ENCODE peak calls at places on chromosomes 7 and 10, in seven cellular contexts. V, W, L, J, Q, C and Y are unnamed samples.

GRCh38 chr10:118694848-118695247 is 59.9 kb downstream of the CACUL1 start:
- DNase-seq in V (no peak), W (no peak), L (no peak), J (no peak), Q (no peak), C (no peak), Y (no peak)

GRCh38 chr7:1558841-1559625 is 3.0 kb upstream of the TMEM184A start:
- DNase-seq in V (peak), W (no peak), L (no peak), J (no peak), Q (no peak), C (no peak), Y (peak)

GRCh38 chr10:10814103-10814502 is 203.6 kb upstream of the CELF2 start:
- DNase-seq in V (no peak), W (no peak), L (no peak), J (no peak), Q (no peak), C (no peak), Y (no peak)

GRCh38 chr7:150941351-150941982 is 36.7 kb downstream of the KCNH2 start:
- DNase-seq in V (no peak), W (no peak), L (no peak), J (no peak), Q (no peak), C (no peak), Y (no peak)

GRCh38 chr7:70156052-70156451 is 557.8 kb downstream of the AUTS2 start:
- DNase-seq in V (no peak), W (no peak), L (no peak), J (no peak), Q (no peak), C (no peak), Y (no peak)

GRCh38 chr7:7681191-7681935 is 37.0 kb downstream of the RPA3 start:
- DNase-seq in V (peak), W (peak), L (peak), J (peak), Q (peak), C (no peak), Y (peak)

GRCh38 chr7:93894966-93895650 is 4.6 kb upstream of the TFPI2 start:
- DNase-seq in V (no peak), W (no peak), L (no peak), J (no peak), Q (no peak), C (no peak), Y (no peak)

GRCh38 chr7:147547252-147547897 is 1043.2 kb upstream of the C7orf33 start:
- DNase-seq in V (peak), W (no peak), L (no peak), J (peak), Q (no peak), C (peak), Y (no peak)

GRCh38 chr7:25549315-25549933 is 321.1 kb upstream of the NPVF start:
- DNase-seq in V (no peak), W (no peak), L (no peak), J (no peak), Q (no peak), C (no peak), Y (no peak)

GRCh38 chr7:1571261-1571650 is 1.4 kb upstream of the PSMG3 start:
- DNase-seq in V (no peak), W (no peak), L (no peak), J (peak), Q (no peak), C (no peak), Y (no peak)

GRCh38 chr7:156892086-156892800 is 740 bp downstream of the LMBR1 start:
- DNase-seq in V (peak), W (no peak), L (no peak), J (peak), Q (peak), C (peak), Y (peak)

GRCh38 chr7:22480523-22481075 is 19.4 kb downstream of the STEAP1B start:
- DNase-seq in V (peak), W (no peak), L (no peak), J (no peak), Q (no peak), C (no peak), Y (peak)

GRCh38 chr7:95420996-95421846 is 13.6 kb downstream of the PON2 start:
- DNase-seq in V (no peak), W (no peak), L (no peak), J (no peak), Q (no peak), C (no peak), Y (peak)

GRCh38 chr7:96075510-96076349 is 246.2 kb downstream of the SLC25A13 start:
- DNase-seq in V (peak), W (peak), L (no peak), J (peak), Q (peak), C (peak), Y (peak)

GRCh38 chr10:104680467-104681401 is 39.6 kb downstream of the SORCS3 start:
- DNase-seq in V (peak), W (no peak), L (no peak), J (no peak), Q (no peak), C (peak), Y (no peak)

GRCh38 chr7:65457705-65458104 is 84.0 kb downstream of the ZNF92 start:
- DNase-seq in V (no peak), W (no peak), L (no peak), J (peak), Q (no peak), C (no peak), Y (no peak)

GRCh38 chr7:27197137-27198042 is 2.5 kb downstream of the HOXA13 start:
- DNase-seq in V (no peak), W (no peak), L (no peak), J (no peak), Q (no peak), C (no peak), Y (no peak)

DNA sequence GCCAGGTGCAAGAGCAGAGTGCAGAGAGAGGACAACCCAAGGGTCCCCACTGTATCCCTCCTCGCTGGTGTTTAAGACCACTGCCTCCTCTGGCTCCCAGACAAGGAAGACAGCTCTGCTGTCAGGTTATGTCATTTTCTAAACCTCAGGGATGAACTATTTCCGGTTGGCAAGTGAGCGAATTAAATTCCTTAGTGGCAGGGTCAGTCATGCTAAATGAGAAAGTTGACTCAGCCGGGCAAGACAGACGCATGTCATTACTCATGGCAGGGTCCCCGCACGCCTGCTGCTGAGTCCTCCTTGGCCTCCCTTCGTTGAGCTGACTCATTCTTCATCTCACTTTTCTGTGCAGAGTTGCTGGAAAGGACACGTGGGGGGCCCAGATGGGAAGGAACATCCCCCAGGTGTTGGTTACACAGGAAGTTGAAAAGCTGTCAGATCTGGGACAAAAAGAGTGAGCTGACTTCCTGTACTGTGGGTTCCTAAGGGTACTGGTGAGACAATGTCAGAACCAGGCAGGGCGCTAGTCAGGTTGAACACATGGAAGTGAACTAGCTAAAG is 47.1 kb upstream of the UCN3 start:
- DNase-seq in V (no peak), W (no peak), L (no peak), J (peak), Q (peak), C (no peak), Y (no peak)
- TF ChIP-seq JUND in V (peak), W (no peak), L (no peak), J (no peak), Q (peak), C (no peak), Y (no peak)

GRCh38 chr7:133678137-133678814 is 425.4 kb downstream of the EXOC4 start:
- DNase-seq in V (no peak), W (no peak), L (no peak), J (no peak), Q (no peak), C (no peak), Y (no peak)
- TF ChIP-seq JUND in V (no peak), W (no peak), L (no peak), J (no peak), Q (no peak), C (no peak), Y (no peak)

GRCh38 chr7:44059219-44060090 is 5.9 kb downstream of the PGAM2 start:
- DNase-seq in V (no peak), W (no peak), L (no peak), J (no peak), Q (no peak), C (no peak), Y (no peak)
- TF ChIP-seq JUND in V (no peak), W (no peak), L (no peak), J (no peak), Q (no peak), C (no peak), Y (no peak)

GRCh38 chr7:130149575-130150139 is 55.5 kb downstream of the TMEM209 start:
- DNase-seq in V (no peak), W (no peak), L (no peak), J (no peak), Q (no peak), C (peak), Y (no peak)
- TF ChIP-seq JUND in V (no peak), W (no peak), L (no peak), J (no peak), Q (no peak), C (no peak), Y (no peak)

DNA sequence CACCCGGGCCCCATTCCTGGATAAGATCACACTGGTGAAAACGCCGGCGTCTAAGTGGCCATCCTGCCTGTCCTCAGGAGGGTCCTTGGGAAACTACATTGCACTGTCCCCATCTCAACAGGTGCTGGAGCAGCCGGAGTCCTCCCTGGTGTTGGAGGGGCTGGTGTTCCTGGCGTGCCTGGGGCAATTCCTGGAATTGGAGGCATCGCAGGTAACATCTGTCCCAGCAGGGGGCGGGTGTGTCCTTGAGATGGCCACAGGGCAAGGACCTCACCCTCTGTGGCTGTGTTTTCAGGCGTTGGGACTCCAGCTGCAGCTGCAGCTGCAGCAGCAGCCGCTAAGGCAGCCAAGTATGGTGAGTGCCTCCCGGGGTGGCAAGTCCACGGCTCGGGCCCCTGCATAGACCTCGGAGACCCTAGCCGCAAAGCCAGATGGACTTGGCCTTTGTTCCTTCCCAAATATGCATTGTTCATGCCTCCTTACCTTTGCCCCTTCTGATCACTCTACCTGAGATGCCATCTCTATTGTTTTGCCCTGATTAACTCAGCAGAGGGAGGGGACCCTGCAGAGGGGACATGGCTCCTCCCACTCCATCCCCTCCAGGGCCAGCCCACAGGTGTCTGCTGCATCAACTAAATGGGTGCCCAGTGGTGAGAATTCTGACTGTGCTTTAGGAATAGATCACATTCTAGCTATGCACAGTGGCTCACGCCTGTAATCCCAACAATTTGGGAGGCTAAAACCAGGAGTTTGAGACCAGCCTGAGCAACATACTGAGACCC is 23.8 kb downstream of the ELN start:
- DNase-seq in V (peak), W (peak), L (no peak), J (peak), Q (peak), C (peak), Y (no peak)
- TF ChIP-seq JUND in V (no peak), W (no peak), L (no peak), J (no peak), Q (no peak), C (no peak), Y (no peak)

GRCh38 chr10:132363921-132364593 is 32.1 kb downstream of the LRRC27 start:
- DNase-seq in V (peak), W (no peak), L (peak), J (peak), Q (peak), C (no peak), Y (no peak)
- TF ChIP-seq JUND in V (no peak), W (no peak), L (no peak), J (no peak), Q (no peak), C (no peak), Y (no peak)

GRCh38 chr7:146096994-146097393 is 19.6 kb upstream of the CNTNAP2 start:
- DNase-seq in V (peak), W (no peak), L (no peak), J (no peak), Q (no peak), C (peak), Y (no peak)
- TF ChIP-seq JUND in V (no peak), W (no peak), L (no peak), J (no peak), Q (no peak), C (no peak), Y (no peak)

GRCh38 chr7:99314504-99314903 is 11.2 kb upstream of the ARPC1A start:
- DNase-seq in V (no peak), W (no peak), L (peak), J (no peak), Q (no peak), C (no peak), Y (no peak)

GRCh38 chr7:99310004-99310403 is 15.7 kb upstream of the ARPC1A start:
- DNase-seq in V (no peak), W (no peak), L (no peak), J (no peak), Q (no peak), C (no peak), Y (no peak)

GRCh38 chr7:99311702-99312101 is 14.0 kb upstream of the ARPC1A start:
- DNase-seq in V (no peak), W (no peak), L (no peak), J (no peak), Q (no peak), C (no peak), Y (no peak)

GRCh38 chr7:99313204-99313573 is 12.5 kb upstream of the ARPC1A start:
- DNase-seq in V (no peak), W (no peak), L (no peak), J (no peak), Q (no peak), C (no peak), Y (no peak)

GRCh38 chr7:99312316-99313203 is 13.1 kb upstream of the ARPC1A start:
- DNase-seq in V (peak), W (peak), L (peak), J (peak), Q (peak), C (peak), Y (peak)
- TF ChIP-seq JUND in V (no peak), W (no peak), L (no peak), J (no peak), Q (peak), C (no peak), Y (no peak)

DNA sequence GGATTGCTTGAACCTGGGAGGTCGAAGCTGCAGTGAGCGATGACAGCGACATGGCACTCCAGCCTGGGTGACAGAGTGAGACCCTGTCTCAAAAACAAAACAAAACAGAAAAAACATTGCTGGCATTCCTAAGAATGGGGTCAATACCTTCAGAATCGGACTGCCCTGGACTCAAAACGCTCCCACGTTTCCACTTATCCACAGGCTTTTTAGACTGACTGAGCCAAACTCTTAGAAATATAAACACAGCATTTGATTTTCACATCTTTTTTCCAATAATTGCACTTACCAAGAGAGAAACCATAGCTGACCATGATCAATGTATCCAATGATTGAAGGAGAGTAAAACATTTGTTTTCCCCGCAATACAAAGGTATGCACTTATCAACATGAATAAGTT is 59.5 kb upstream of the CUX1 start:
- DNase-seq in V (no peak), W (no peak), L (no peak), J (no peak), Q (no peak), C (no peak), Y (no peak)
- TF ChIP-seq JUND in V (no peak), W (no peak), L (no peak), J (no peak), Q (no peak), C (no peak), Y (no peak)